ENCODE peak calls at places on chromosomes 7 and 10, in five cellular contexts. V, R, K, Q and T are unnamed samples.

GRCh38 chr10:62627985-62628384 is 176.5 kb upstream of the ADO start:
- DNase-seq in V (no peak), R (peak; percentile 66), K (peak; percentile 45), Q (no peak), T (no peak)

GRCh38 chr10:72524489-72524888 is 101.4 kb downstream of the MICU1 start:
- DNase-seq in V (no peak), R (no peak), K (no peak), Q (no peak), T (no peak)

GRCh38 chr7:27689045-27689877 is 26.6 kb upstream of the HIBADH start:
- DNase-seq in V (peak; percentile 17), R (peak; percentile 42), K (peak; percentile 31), Q (peak; percentile 72), T (peak; percentile 19)

GRCh38 chr7:141704741-141705140 is 2.8 kb upstream of the DENND11 start:
- DNase-seq in V (no peak), R (no peak), K (peak; percentile 29), Q (peak; percentile 46), T (no peak)

GRCh38 chr7:157757776-157758467 is 421.1 kb downstream of the DNAJB6 start:
- DNase-seq in V (no peak), R (no peak), K (no peak), Q (no peak), T (no peak)

GRCh38 chr7:65840446-65840845 is 32.4 kb upstream of the VKORC1L1 start:
- DNase-seq in V (no peak), R (no peak), K (no peak), Q (no peak), T (no peak)

GRCh38 chr10:63071145-63071544 is 62.0 kb upstream of the NRBF2 start:
- DNase-seq in V (peak; percentile 13), R (no peak), K (no peak), Q (no peak), T (no peak)

GRCh38 chr10:89207181-89207800 is at the start of gene CH25H:
- DNase-seq in V (peak; percentile 70), R (peak; percentile 71), K (peak; percentile 74), Q (peak; percentile 71), T (peak; percentile 58)

GRCh38 chr7:151402029-151402835 is 7.6 kb downstream of the WDR86 start:
- DNase-seq in V (no peak), R (no peak), K (no peak), Q (no peak), T (no peak)
- TF ChIP-seq CTCF in V (no peak), R (peak; percentile 19), K (no peak), Q (no peak), T (peak; percentile 10)

GRCh38 chr7:105139381-105139780 is 125.4 kb downstream of the KMT2E start:
- DNase-seq in V (no peak), R (no peak), K (no peak), Q (no peak), T (no peak)

GRCh38 chr7:105137898-105138297 is 123.9 kb downstream of the KMT2E start:
- DNase-seq in V (no peak), R (no peak), K (no peak), Q (no peak), T (no peak)

GRCh38 chr7:105133986-105134655 is 120.1 kb downstream of the KMT2E start:
- DNase-seq in V (no peak), R (no peak), K (no peak), Q (no peak), T (no peak)

GRCh38 chr7:105133358-105133757 is 119.4 kb downstream of the KMT2E start:
- DNase-seq in V (no peak), R (no peak), K (no peak), Q (no peak), T (no peak)

DNA sequence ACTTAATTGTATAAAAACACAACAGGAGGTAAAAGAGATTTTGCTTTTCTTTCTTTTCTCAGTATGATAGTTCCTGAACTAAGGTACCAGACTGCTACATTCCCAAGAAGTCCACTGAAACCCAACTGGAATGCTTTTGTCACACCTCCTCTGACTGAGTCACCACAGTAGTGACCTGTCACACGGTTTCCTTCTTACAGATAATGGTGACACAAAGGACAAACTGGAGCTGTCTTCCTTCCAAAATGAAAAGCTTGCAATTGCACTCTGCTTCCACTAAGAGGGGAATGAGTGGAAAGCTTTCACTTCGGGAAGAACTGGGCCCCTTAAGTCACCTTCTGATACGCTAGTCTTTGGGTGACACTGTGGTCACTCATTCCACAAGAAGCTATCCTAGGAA is 122.2 kb downstream of the KMT2E start:
- DNase-seq in V (no peak), R (no peak), K (no peak), Q (no peak), T (peak; percentile 28)
- TF ChIP-seq CTCF in V (no peak), R (peak; percentile 34), K (no peak), Q (peak; percentile 27), T (peak; percentile 56)

GRCh38 chr7:25847331-25848070 is 304.5 kb upstream of the NFE2L3 start:
- DNase-seq in V (no peak), R (peak; percentile 73), K (peak; percentile 33), Q (peak; percentile 78), T (peak; percentile 19)
- TF ChIP-seq CTCF in V (no peak), R (no peak), K (no peak), Q (no peak), T (no peak)

DNA sequence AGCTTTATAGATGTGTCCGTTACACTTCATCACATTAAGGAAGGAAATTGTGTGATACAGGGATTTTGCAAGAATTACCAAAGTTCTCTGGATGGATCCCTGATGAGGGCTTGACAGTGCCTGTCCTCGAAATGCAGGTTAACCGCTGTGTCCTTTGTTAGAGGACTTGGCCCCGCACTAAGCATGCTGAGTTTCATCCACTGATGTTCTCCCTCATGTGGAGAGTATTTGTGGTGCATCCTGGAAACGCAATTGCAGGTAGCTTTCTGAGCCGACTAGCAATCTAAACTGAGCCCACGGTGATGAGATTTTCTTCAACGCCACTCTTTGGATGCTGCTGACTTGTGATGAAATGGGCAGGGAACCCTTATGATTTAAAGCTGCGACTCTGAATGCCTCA is 71.9 kb upstream of the STK17A start:
- DNase-seq in V (no peak), R (no peak), K (no peak), Q (no peak), T (no peak)
- TF ChIP-seq CTCF in V (no peak), R (peak; percentile 27), K (no peak), Q (no peak), T (peak; percentile 19)

GRCh38 chr7:114539575-114539974 is 125.0 kb downstream of the FOXP2 start:
- DNase-seq in V (peak; percentile 7), R (peak; percentile 55), K (peak; percentile 35), Q (peak; percentile 65), T (no peak)
- TF ChIP-seq CTCF in V (no peak), R (peak; percentile 81), K (peak; percentile 51), Q (peak; percentile 74), T (peak; percentile 26)

GRCh38 chr7:40231796-40232195 is 97.0 kb downstream of the SUGCT start:
- DNase-seq in V (no peak), R (no peak), K (no peak), Q (no peak), T (no peak)
- TF ChIP-seq CTCF in V (no peak), R (no peak), K (no peak), Q (no peak), T (no peak)